ENCODE peak calls at places on chromosome 3, in six cellular contexts. E, I, R, T, D and A are unnamed samples.

GRCh38 chr3:179015551-179016020 is 56.0 kb downstream of the ZMAT3 start:
- DNase-seq in R (peak), I (no peak), T (no peak), D (peak), E (peak), A (peak)

GRCh38 chr3:14234197-14235002 is 55.8 kb downstream of the LSM3 start:
- DNase-seq in E (no peak), R (peak), D (no peak), I (peak), T (no peak), A (peak)

GRCh38 chr3:115436767-115437301 is 186.5 kb upstream of the GAP43 start:
- DNase-seq in E (peak), R (no peak), T (no peak), D (no peak), I (no peak), A (peak)

GRCh38 chr3:99084825-99085224 is 183.3 kb upstream of the DCBLD2 start:
- DNase-seq in D (no peak), E (no peak), I (no peak), T (no peak), R (no peak), A (peak)

GRCh38 chr3:73805435-73805834 is 180.7 kb upstream of the PDZRN3 start:
- DNase-seq in I (peak), E (no peak), T (no peak), R (peak), D (no peak), A (no peak)

GRCh38 chr3:165193392-165194268 is 2.6 kb downstream of the SLITRK3 start:
- DNase-seq in R (no peak), I (no peak), T (no peak), E (peak), D (no peak), A (no peak)

GRCh38 chr3:104291437-104291851 is 1075.3 kb upstream of the ALCAM start:
- DNase-seq in R (no peak), I (no peak), T (no peak), D (peak), E (peak), A (peak)

GRCh38 chr3:196741401-196741761 is 1.7 kb downstream of the PAK2 start:
- DNase-seq in E (no peak), T (no peak), D (no peak), I (no peak), R (no peak), A (no peak)

GRCh38 chr3:48039487-48040190 is 23.4 kb upstream of the MAP4 start:
- DNase-seq in D (no peak), T (no peak), I (no peak), E (peak), R (no peak), A (no peak)

GRCh38 chr3:79148786-79149185 is 619.0 kb downstream of the ROBO1 start:
- DNase-seq in E (peak), R (no peak), D (no peak), T (no peak), I (no peak), A (peak)

GRCh38 chr3:58054652-58055051 is 46.4 kb downstream of the FLNB start:
- DNase-seq in R (no peak), E (no peak), T (no peak), D (no peak), I (no peak), A (no peak)

GRCh38 chr3:40720863-40721262 is 196.1 kb downstream of the ZNF621 start:
- DNase-seq in D (no peak), R (no peak), E (no peak), I (no peak), T (no peak), A (no peak)

GRCh38 chr3:40719660-40720287 is 195.0 kb downstream of the ZNF621 start:
- DNase-seq in T (no peak), R (peak), E (peak), I (no peak), D (no peak), A (peak)

GRCh38 chr3:40725026-40725425 is 200.3 kb downstream of the ZNF621 start:
- DNase-seq in D (no peak), I (no peak), E (no peak), R (no peak), T (no peak), A (no peak)

GRCh38 chr3:40720351-40720750 is 195.6 kb downstream of the ZNF621 start:
- DNase-seq in I (no peak), E (no peak), T (no peak), D (no peak), R (no peak), A (no peak)

DNA sequence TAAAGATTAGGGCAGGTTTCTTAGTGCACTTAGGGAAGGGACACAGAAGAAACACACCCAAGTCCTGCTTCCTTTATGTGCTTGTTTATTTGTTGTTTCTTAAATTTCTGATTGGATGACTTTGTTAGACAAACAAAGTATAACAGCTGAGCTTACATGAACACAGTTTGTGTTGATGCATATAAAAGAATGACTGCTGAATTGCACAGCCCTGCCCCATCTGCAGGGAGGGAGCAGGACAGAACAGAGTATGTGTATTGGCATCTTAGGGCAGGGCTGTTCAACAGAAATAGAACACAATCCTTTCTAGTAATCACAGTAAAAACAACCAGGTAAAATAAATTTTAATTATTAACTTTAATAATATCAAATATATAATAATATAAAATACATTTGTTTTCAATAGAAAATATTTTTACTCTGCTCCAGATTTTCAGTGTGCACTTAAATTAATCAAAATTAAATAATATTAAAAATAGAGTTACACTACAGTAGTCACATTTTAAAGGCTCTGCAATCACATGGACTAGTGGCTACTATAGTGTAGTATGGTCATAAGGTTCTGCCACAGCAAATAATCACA is 198.4 kb downstream of the ZNF621 start:
- DNase-seq in D (no peak), E (no peak), R (no peak), I (no peak), T (no peak), A (no peak)
- TF ChIP-seq CTCF in D (no peak), E (no peak), R (no peak), I (no peak), T (no peak), A (no peak)

DNA sequence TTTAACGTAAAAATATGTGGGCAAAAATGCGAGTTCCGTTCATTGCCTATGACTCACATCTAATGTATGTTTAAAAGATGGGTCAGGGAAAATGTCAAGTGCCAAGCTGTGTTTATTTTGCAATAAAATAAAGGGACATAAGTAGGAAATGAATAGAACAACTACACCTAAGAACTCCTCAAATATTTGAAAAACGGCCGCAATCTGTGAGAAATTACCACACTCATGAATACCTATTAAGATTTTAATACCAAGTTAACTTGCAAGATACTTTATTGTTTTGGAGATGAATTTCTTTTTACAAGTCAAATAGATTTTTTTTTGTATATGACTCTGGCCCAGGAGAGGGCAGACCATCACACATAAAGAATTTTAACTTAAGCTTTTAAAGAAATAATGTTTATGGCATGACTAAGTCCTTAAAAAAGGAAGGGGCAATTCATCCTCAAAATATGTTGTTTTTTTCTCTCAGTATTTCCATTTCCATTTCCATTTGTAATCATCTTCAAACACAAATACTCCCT is 152.7 kb downstream of the SUCNR1 start:
- DNase-seq in T (no peak), I (no peak), R (no peak), D (no peak), E (peak), A (peak)
- TF ChIP-seq CTCF in T (no peak), I (no peak), R (no peak), D (peak), E (peak), A (peak)

GRCh38 chr3:187619461-187619860 is 50.7 kb downstream of the SST start:
- DNase-seq in D (no peak), I (no peak), E (no peak), T (no peak), R (no peak), A (no peak)

GRCh38 chr3:187618732-187619131 is 51.5 kb downstream of the SST start:
- DNase-seq in D (no peak), E (no peak), I (no peak), T (no peak), R (no peak), A (no peak)

GRCh38 chr3:187616307-187616939 is 53.8 kb downstream of the SST start:
- DNase-seq in D (peak), I (no peak), T (peak), E (peak), R (peak), A (peak)

GRCh38 chr3:187613557-187613956 is 56.6 kb downstream of the SST start:
- DNase-seq in I (no peak), D (no peak), E (no peak), R (no peak), T (no peak), A (no peak)

DNA sequence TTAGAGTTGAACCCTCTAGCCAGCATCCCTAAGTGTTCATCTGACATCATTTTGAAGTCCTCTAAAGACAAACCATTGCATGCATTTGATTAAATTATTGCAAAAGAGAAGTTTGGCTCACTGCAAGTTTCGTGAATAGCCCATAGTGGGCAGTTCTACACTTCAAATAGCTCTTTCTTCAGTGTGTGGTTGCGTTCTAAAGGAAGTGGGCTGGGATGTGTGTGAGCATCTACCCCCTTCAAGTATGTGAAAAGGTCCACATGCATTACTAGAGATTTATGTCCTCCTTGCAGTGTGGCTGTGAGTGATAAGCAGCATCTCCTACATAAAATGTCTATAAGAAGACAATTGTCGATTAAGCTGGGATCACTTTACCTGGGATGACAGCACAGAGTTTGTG is 54.6 kb downstream of the SST start:
- DNase-seq in D (no peak), T (no peak), R (no peak), I (no peak), E (no peak), A (no peak)
- TF ChIP-seq CTCF in D (no peak), T (no peak), R (no peak), I (no peak), E (no peak), A (no peak)

DNA sequence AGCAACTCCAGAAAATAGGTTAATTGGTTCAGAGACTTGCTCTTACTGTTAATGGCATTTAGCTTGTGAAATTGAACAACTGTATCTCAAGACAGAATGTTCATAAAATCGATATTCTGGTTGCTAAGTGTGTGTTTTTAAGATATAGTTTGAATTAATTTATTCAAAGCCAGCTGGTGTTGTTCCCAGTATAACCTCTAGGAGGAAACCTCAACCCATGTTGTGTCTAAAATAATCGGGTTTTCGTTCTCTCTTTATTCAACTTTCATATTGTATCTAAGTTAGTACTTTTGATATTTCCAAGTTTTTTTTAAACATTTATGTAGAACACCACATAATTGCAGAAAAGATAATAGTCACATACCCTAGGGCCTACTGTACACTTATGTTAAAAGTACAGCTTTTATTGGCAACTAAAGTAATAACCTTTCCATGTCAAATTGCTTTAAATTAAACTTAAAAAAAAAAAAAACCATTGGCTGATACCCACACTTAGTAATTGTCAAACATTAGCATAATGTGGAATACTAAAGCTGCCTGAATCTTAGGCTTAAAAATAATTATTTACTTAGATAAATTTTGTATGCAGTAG is 90.9 kb downstream of the SAMMSON start:
- DNase-seq in I (no peak), D (peak), T (no peak), R (no peak), E (peak), A (peak)
- TF ChIP-seq CTCF in I (peak), D (peak), T (peak), R (peak), E (peak), A (peak)

GRCh38 chr3:171054921-171055320 is 28.4 kb upstream of the SLC2A2 start:
- DNase-seq in R (no peak), D (no peak), I (no peak), T (no peak), E (peak), A (no peak)

GRCh38 chr3:171056528-171056927 is 30.0 kb upstream of the SLC2A2 start:
- DNase-seq in R (no peak), I (no peak), D (no peak), E (peak), T (no peak), A (peak)

GRCh38 chr3:171057075-171057474 is 30.6 kb upstream of the SLC2A2 start:
- DNase-seq in D (no peak), I (no peak), E (no peak), R (no peak), T (no peak), A (no peak)

GRCh38 chr3:171054231-171054630 is 27.7 kb upstream of the SLC2A2 start:
- DNase-seq in D (no peak), E (no peak), T (no peak), R (no peak), I (no peak), A (no peak)

DNA sequence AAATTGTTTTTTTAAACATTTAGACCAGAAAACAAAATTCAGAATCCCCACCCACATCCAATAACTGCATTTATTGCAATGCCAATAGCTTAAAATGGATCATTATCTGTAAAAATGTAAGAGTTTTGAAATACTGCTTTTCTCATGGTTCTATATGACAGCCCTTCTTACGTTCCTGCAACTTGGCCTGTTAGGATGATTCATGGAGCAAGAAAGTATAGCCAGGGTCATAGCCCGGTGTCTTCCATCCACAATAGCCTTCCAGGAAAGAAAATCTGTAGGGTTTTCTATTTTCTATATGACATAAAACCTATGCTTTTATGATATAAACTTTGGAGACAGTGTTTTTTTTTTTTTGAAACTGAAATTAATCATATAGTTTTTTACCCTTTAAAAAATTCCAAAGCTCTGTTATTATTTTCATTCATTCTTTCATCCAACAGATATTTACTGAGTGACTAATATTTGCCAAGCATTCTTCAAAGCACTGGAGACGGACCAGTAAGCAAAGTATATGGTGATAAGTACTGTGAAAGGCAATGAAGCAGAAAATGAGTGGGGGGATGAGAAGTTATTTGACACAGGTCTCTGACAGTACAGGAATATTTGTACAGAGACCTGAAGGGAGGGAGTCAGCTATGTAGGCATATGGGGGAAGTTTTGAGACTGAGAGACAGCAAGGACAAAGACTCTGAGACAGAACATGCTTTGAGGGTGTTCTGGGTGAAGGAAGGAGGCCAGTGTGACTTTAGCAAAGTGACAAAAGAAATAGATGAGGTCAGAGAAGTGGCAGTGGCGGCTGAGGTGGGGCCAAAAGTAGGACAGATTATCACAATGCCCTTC is 29.0 kb upstream of the SLC2A2 start:
- DNase-seq in E (peak), D (no peak), I (no peak), R (no peak), T (no peak), A (no peak)
- TF ChIP-seq CTCF in E (no peak), D (no peak), I (no peak), R (no peak), T (no peak), A (no peak)

GRCh38 chr3:55042591-55042990 is 114.7 kb upstream of the LRTM1 start:
- DNase-seq in E (peak), I (no peak), T (no peak), D (no peak), R (no peak), A (peak)
- TF ChIP-seq CTCF in E (peak), I (no peak), T (no peak), D (no peak), R (no peak), A (peak)

GRCh38 chr3:22685598-22685997 is 517.5 kb upstream of the UBE2E2 start:
- DNase-seq in I (no peak), T (no peak), R (no peak), E (peak), D (no peak), A (peak)
- TF ChIP-seq CTCF in I (no peak), T (no peak), R (no peak), E (peak), D (peak), A (peak)

GRCh38 chr3:63193647-63194046 is 84.5 kb upstream of the SYNPR start:
- DNase-seq in E (peak), D (peak), I (no peak), R (no peak), T (no peak), A (peak)
- TF ChIP-seq CTCF in E (peak), D (peak), I (no peak), R (peak), T (no peak), A (peak)

DNA sequence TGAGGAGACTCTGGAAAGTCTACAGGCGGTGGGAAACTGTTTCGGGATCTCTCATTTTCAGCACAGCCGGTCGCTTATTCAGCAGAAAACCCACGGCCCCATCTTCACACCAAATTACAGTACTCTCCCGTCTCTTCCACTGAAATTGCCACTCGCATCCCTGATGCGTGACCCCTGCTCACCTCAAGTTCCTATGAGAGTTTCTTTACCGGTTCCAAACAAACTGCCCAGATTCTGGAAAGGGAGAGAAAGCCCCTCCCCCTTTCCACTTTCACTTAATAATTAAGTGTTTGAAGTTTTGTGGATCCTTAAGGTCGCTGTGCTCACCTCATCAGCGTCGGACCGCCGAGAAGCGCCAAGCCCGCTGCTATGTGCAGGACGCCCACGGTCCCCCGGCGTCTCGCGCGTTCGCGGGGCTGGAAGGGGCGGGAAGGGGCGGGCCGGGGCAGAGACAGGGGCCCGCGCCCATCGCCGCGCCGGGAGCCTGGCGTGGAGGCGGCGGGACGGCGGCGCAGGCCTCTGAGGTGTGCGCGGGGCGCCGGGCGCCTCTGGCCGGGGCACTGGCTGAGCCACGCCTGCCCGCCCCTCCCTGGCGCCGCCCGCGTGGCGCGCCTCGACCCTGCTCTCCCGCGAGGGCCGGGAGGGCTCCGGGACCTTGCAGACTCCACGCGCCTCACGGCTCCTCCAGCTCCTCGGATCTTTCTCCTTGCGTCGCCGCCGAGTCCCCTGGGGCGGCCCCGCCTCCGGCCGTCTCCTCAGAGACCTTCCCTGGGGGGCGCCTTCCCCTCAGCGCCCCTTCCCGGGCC is at the start of gene GPR156:
- DNase-seq in D (no peak), T (peak), I (no peak), E (peak), R (peak), A (peak)
- TF ChIP-seq CTCF in D (no peak), T (no peak), I (no peak), E (no peak), R (no peak), A (no peak)

GRCh38 chr3:56557815-56558170 is 818 bp downstream of the CCDC66 start:
- DNase-seq in D (no peak), T (no peak), I (no peak), R (no peak), E (no peak), A (no peak)
- TF ChIP-seq CTCF in D (peak), T (peak), I (no peak), R (no peak), E (no peak), A (no peak)